ENCODE peak calls at places on chromosomes 7 and 10, in four cellular contexts. H is NCI-H460; K is CD8-positive, alpha-beta T cell; U is neuronal stem cell. W is an unnamed sample.

GRCh38 chr10:125102216-125102615 is 58.1 kb downstream of the CTBP2 start:
- DNase-seq in H (no peak), K (no peak), U (no peak), W (peak)

GRCh38 chr10:79069325-79070090 is 742 bp downstream of the ZMIZ1 start:
- DNase-seq in H (no peak), K (no peak), U (peak), W (no peak)

GRCh38 chr7:41630741-41631140 is 72.1 kb downstream of the INHBA start:
- DNase-seq in H (no peak), K (no peak), U (no peak), W (no peak)

GRCh38 chr7:34361663-34362250 is 296.3 kb upstream of the NPSR1 start:
- DNase-seq in H (no peak), K (no peak), U (peak), W (no peak)

GRCh38 chr10:23158370-23158769 is 33.7 kb upstream of the PTF1A start:
- DNase-seq in H (peak), K (peak), U (peak), W (peak)

GRCh38 chr7:30841025-30841735 is 70.0 kb downstream of the MINDY4 start:
- DNase-seq in H (no peak), K (no peak), U (no peak), W (peak)

GRCh38 chr10:116864436-116864835 is 15.1 kb downstream of the ENO4 start:
- DNase-seq in H (no peak), K (no peak), U (no peak), W (no peak)

GRCh38 chr7:131400833-131401593 is 73.3 kb downstream of the MKLN1 start:
- DNase-seq in H (no peak), K (no peak), U (no peak), W (no peak)

GRCh38 chr10:56317603-56318002 is 43.5 kb downstream of the ZWINT start:
- DNase-seq in H (no peak), K (no peak), U (no peak), W (no peak)

GRCh38 chr10:22370320-22370719 is 25.0 kb downstream of the SPAG6 start:
- DNase-seq in H (no peak), K (no peak), U (no peak), W (no peak)

GRCh38 chr7:158816995-158817394 is 12.3 kb downstream of the ESYT2 start:
- DNase-seq in H (no peak), K (no peak), U (no peak), W (no peak)

GRCh38 chr10:31197886-31198285 is 121.1 kb upstream of the ZEB1 start:
- DNase-seq in H (no peak), K (no peak), U (no peak), W (peak)

GRCh38 chr7:123797673-123798526 is 47.1 kb upstream of the HYAL4 start:
- DNase-seq in H (peak), K (no peak), U (peak), W (peak)

GRCh38 chr7:14673202-14673601 is 229.3 kb downstream of the DGKB start:
- DNase-seq in H (no peak), K (no peak), U (no peak), W (no peak)

GRCh38 chr10:29142516-29143314 is 146.2 kb upstream of the LYZL1 start:
- DNase-seq in H (no peak), K (no peak), U (no peak), W (no peak)

GRCh38 chr7:137020351-137020750 is 151.9 kb downstream of the CHRM2 start:
- DNase-seq in H (no peak), K (no peak), U (no peak), W (no peak)

GRCh38 chr10:52308251-52309031 is 5.6 kb upstream of the DKK1 start:
- DNase-seq in H (peak), K (no peak), U (peak), W (peak)

GRCh38 chr7:132554446-132554845 is 21.8 kb downstream of the PLXNA4 start:
- DNase-seq in H (no peak), K (no peak), U (no peak), W (no peak)

GRCh38 chr7:132709971-132710567 is 133.8 kb upstream of the PLXNA4 start:
- DNase-seq in H (peak), K (no peak), U (peak), W (peak)

GRCh38 chr10:121544301-121544869 is 53.9 kb downstream of the FGFR2 start:
- DNase-seq in H (no peak), K (no peak), U (no peak), W (no peak)

GRCh38 chr7:17787257-17787656 is 153.0 kb downstream of the SNX13 start:
- DNase-seq in H (no peak), K (no peak), U (no peak), W (no peak)

GRCh38 chr7:144812379-144813283 is 23.2 kb downstream of the TPK1 start:
- DNase-seq in H (no peak), K (peak), U (no peak), W (no peak)